ENCODE peak calls at places on chromosomes 6 and 20, in six cellular contexts. P is HCT116, M is HepG2, H is GM12878, T is K562, E is H1. I is an unnamed sample.

GRCh38 chr20:20824924-20825584 is 112.6 kb upstream of the RALGAPA2 start:
- DNase-seq in H (peak; percentile 11), E (peak; percentile 83), T (peak; percentile 46), M (peak; percentile 70), P (no peak), I (peak; percentile 42)

GRCh38 chr6:164016056-164016455 is 601.5 kb downstream of the QKI start:
- DNase-seq in E (no peak), P (no peak), M (no peak), T (no peak), H (no peak), I (no peak)

GRCh38 chr20:17026346-17026745 is 200.5 kb upstream of the PCSK2 start:
- DNase-seq in P (no peak), T (no peak), E (no peak), H (no peak), M (no peak), I (no peak)

GRCh38 chr20:21564127-21564773 is 50.4 kb upstream of the NKX2-2 start:
- DNase-seq in T (no peak), E (no peak), P (no peak), H (no peak), M (peak; percentile 84), I (no peak)

GRCh38 chr6:108589244-108589730 is 28.6 kb downstream of the FOXO3 start:
- DNase-seq in T (peak; percentile 33), E (peak; percentile 60), H (no peak), M (peak; percentile 15), P (peak; percentile 18), I (peak; percentile 84)

GRCh38 chr20:23164176-23164601 is 78.1 kb upstream of the CD93 start:
- DNase-seq in T (no peak), P (no peak), H (no peak), M (peak; percentile 43), E (peak; percentile 38), I (no peak)

GRCh38 chr6:6581014-6581413 is 7.5 kb upstream of the LY86 start:
- DNase-seq in E (no peak), P (no peak), H (no peak), T (no peak), M (no peak), I (no peak)

GRCh38 chr6:158149641-158150040 is 18.4 kb downstream of the SERAC1 start:
- DNase-seq in P (no peak), T (no peak), M (no peak), E (no peak), H (no peak), I (no peak)

GRCh38 chr20:44092551-44093248 is 94.3 kb downstream of the JPH2 start:
- DNase-seq in T (no peak), P (no peak), M (peak; percentile 27), H (no peak), E (no peak), I (peak; percentile 51)

GRCh38 chr6:99013145-99013544 is 65.4 kb upstream of the FBXL4 start:
- DNase-seq in E (no peak), H (no peak), T (no peak), P (no peak), M (no peak), I (no peak)

GRCh38 chr6:24313477-24314141 is 44.2 kb downstream of the DCDC2 start:
- DNase-seq in P (no peak), T (no peak), M (peak; percentile 93), H (no peak), E (no peak), I (no peak)

GRCh38 chr6:2545351-2545750 is 205.4 kb downstream of the MYLK4 start:
- DNase-seq in M (no peak), H (no peak), E (no peak), P (no peak), T (no peak), I (no peak)

GRCh38 chr6:170293881-170294755 is 3.2 kb upstream of the DLL1 start:
- DNase-seq in M (no peak), P (no peak), E (no peak), H (no peak), T (no peak), I (no peak)

GRCh38 chr6:134517145-134517658 is 199.3 kb upstream of the SGK1 start:
- DNase-seq in M (peak; percentile 69), H (no peak), P (no peak), T (no peak), E (peak; percentile 53), I (no peak)

GRCh38 chr20:45055056-45055455 is 45.9 kb downstream of the KCNS1 start:
- DNase-seq in H (peak; percentile 40), E (no peak), T (no peak), M (no peak), P (no peak), I (no peak)

GRCh38 chr6:111481836-111482235 is 1.2 kb downstream of the REV3L start:
- DNase-seq in E (no peak), H (no peak), T (no peak), P (no peak), M (peak; percentile 23), I (no peak)

GRCh38 chr6:45961125-45961524 is 54.5 kb downstream of the CLIC5 start:
- DNase-seq in H (no peak), T (no peak), E (no peak), P (no peak), M (no peak), I (no peak)

GRCh38 chr6:36032245-36032644 is 4.6 kb downstream of the MAPK14 start:
- DNase-seq in H (no peak), T (no peak), P (no peak), M (no peak), E (no peak), I (no peak)

GRCh38 chr20:37239026-37239451 is 22.6 kb downstream of the GHRH start:
- DNase-seq in M (no peak), P (no peak), H (no peak), E (no peak), T (no peak), I (no peak)

GRCh38 chr6:153032255-153032882 is 29.9 kb upstream of the MTRF1L start:
- DNase-seq in H (no peak), M (peak; percentile 22), P (peak; percentile 27), E (no peak), T (no peak), I (no peak)

GRCh38 chr6:30922447-30922852 is 8.4 kb downstream of the VARS2 start:
- DNase-seq in E (no peak), P (no peak), M (no peak), T (no peak), H (no peak), I (no peak)

GRCh38 chr6:44250718-44251123 is 3.8 kb downstream of the HSP90AB1 start:
- DNase-seq in M (no peak), P (no peak), H (no peak), T (no peak), E (no peak), I (no peak)

GRCh38 chr6:34986845-34987246 is 97.8 kb downstream of the ANKS1A start:
- DNase-seq in E (peak; percentile 77), T (peak; percentile 80), M (peak; percentile 71), H (no peak), P (peak; percentile 36), I (peak; percentile 68)

GRCh38 chr20:10357974-10358373 is 76.0 kb downstream of the MKKS start:
- DNase-seq in E (no peak), P (no peak), M (no peak), H (no peak), T (no peak), I (no peak)

GRCh38 chr6:31919624-31920303 is 7.8 kb upstream of the C2 start:
- DNase-seq in H (no peak), M (no peak), E (no peak), T (no peak), P (no peak), I (no peak)

GRCh38 chr20:45087814-45088213 is 13.1 kb downstream of the KCNS1 start:
- DNase-seq in T (no peak), E (no peak), M (no peak), P (no peak), H (no peak), I (no peak)

GRCh38 chr6:144415014-144415413 is 129.9 kb downstream of the UTRN start:
- DNase-seq in T (no peak), E (no peak), H (no peak), P (no peak), M (peak; percentile 95), I (no peak)
- TF ChIP-seq ZNF274 in T (no peak), E (no peak), H (no peak), P (no peak), M (no peak), I (no peak)

GRCh38 chr20:401682-402495 is 6.2 kb upstream of the RBCK1 start:
- DNase-seq in H (no peak), P (peak; percentile 94), T (no peak), E (no peak), M (peak; percentile 100), I (no peak)
- TF ChIP-seq ZNF274 in H (no peak), P (no peak), T (no peak), E (no peak), M (no peak), I (no peak)

GRCh38 chr20:32973077-32973717 is 31.0 kb downstream of the SUN5 start:
- DNase-seq in H (no peak), M (no peak), T (no peak), P (no peak), E (peak; percentile 47), I (no peak)
- TF ChIP-seq ZNF274 in H (no peak), M (no peak), T (no peak), P (no peak), E (no peak), I (no peak)

GRCh38 chr6:41769376-41769775 is 10.3 kb downstream of the FRS3 start:
- DNase-seq in M (no peak), T (no peak), P (no peak), E (no peak), H (no peak), I (no peak)

GRCh38 chr6:41770381-41771057 is 9.2 kb downstream of the FRS3 start:
- DNase-seq in H (no peak), E (no peak), T (no peak), P (no peak), M (no peak), I (no peak)

GRCh38 chr6:41768545-41769308 is 11.0 kb downstream of the FRS3 start:
- DNase-seq in T (peak; percentile 70), P (no peak), E (no peak), M (peak; percentile 94), H (no peak), I (no peak)

GRCh38 chr6:41771058-41771983 is 8.4 kb downstream of the FRS3 start:
- DNase-seq in T (no peak), M (no peak), E (no peak), P (no peak), H (no peak), I (no peak)

DNA sequence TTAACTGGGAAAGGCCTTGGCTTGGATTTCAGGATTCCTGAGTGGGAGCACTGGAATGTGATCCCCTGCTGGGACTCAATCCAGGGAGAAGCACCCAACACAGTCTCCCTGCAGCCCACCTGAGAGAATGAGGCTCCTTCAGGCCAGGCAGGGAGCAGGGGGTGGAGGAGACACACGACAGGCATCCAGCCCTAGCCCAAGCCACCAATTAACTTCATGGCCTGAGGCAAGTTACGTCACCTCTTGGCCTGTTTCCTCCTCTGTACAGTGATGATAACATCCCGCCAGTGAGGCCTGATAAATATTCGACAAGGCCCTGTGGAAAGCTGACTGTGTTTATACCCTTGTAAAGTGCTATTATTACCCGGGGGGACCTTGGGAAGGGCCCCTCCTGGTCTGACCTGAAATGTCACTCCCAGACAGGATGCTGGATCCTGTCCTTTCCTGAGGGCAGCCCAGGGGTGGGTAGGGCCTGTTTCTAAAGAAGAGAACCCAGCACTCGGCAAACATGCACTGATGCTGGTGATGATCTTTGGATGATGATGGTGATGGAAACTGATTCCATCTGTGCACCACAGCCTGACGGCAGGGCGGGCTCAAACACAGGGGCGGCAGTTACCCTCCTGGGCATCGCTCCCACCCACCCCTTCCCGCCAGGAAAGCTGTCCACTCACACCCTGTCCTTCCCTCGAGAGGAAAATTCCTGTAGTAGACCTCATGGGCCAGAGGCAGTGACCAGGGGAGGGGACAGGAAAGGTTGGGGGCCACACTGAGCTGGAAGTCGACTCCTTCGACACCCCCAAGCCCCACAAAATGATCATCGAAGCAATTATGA is 12.4 kb downstream of the FRS3 start:
- DNase-seq in M (peak; percentile 82), H (no peak), T (peak; percentile 73), E (no peak), P (no peak), I (no peak)
- TF ChIP-seq ZNF274 in M (no peak), H (no peak), T (no peak), E (no peak), P (no peak), I (no peak)

I was measured in NT2/D1.